ENCODE peak calls at places on chromosomes 5 and 9, in ten cellular contexts. F is transverse colon, L is fibroblast of lung, G is GM06990, E is mucosa of descending colon, S is GM23338, V is tibial nerve, K is NB4, W is SK-N-SH, Q is HCT116. T is an unnamed sample.

GRCh38 chr5:84696651-84697050 is 312.0 kb upstream of the EDIL3 start:
- DNase-seq in K (no peak), E (no peak), Q (peak; percentile 3), G (no peak), F (no peak), V (no peak), S (no peak), L (peak; percentile 4), W (no peak), T (peak; percentile 75)

GRCh38 chr5:102722930-102723329 is 32.2 kb upstream of the PAM start:
- DNase-seq in Q (no peak), V (no peak), L (no peak), W (no peak), E (no peak), S (no peak), G (no peak), F (no peak), K (no peak), T (peak; percentile 34)

GRCh38 chr9:101453776-101454570 is 18.4 kb upstream of the ALDOB start:
- DNase-seq in E (no peak), Q (no peak), G (no peak), L (no peak), S (no peak), W (no peak), V (no peak), F (no peak), K (no peak), T (peak; percentile 81)

GRCh38 chr9:82761911-82762310 is 301.0 kb downstream of the RASEF start:
- DNase-seq in L (no peak), E (no peak), F (no peak), S (no peak), G (no peak), W (no peak), V (no peak), Q (no peak), K (no peak), T (no peak)

GRCh38 chr5:140338336-140338735 is 8.1 kb downstream of the HBEGF start:
- DNase-seq in G (no peak), S (no peak), L (no peak), Q (no peak), W (no peak), K (no peak), E (no peak), V (no peak), F (no peak), T (no peak)

GRCh38 chr9:90942555-90942954 is 140.9 kb downstream of the SYK start:
- DNase-seq in Q (no peak), K (no peak), L (peak; percentile 30), V (no peak), E (no peak), G (peak; percentile 42), F (peak; percentile 74), W (no peak), S (no peak), T (no peak)

GRCh38 chr9:111975709-111976108 is 79.1 kb downstream of the UGCG start:
- DNase-seq in F (peak; percentile 67), S (peak; percentile 62), W (no peak), V (no peak), G (peak; percentile 43), L (no peak), E (peak; percentile 72), K (peak; percentile 40), Q (peak; percentile 32), T (no peak)

GRCh38 chr9:131290767-131291370 is 1.3 kb downstream of the PLPP7 start:
- DNase-seq in E (no peak), S (no peak), L (no peak), V (no peak), W (no peak), F (no peak), K (no peak), G (no peak), Q (no peak), T (no peak)

GRCh38 chr5:136506131-136506530 is 140.8 kb upstream of the TRPC7 start:
- DNase-seq in V (no peak), Q (no peak), W (no peak), F (no peak), S (peak; percentile 60), E (no peak), G (no peak), L (no peak), K (no peak), T (no peak)

GRCh38 chr5:132474131-132474723 is 16.3 kb downstream of the IRF1 start:
- DNase-seq in K (no peak), V (no peak), Q (no peak), F (peak; percentile 4), W (no peak), E (peak; percentile 10), G (no peak), L (no peak), S (no peak), T (no peak)

GRCh38 chr5:32357678-32358077 is 44.9 kb upstream of the MTMR12 start:
- DNase-seq in F (no peak), V (no peak), K (no peak), W (no peak), Q (no peak), L (no peak), E (no peak), S (no peak), G (no peak), T (no peak)

GRCh38 chr9:132994410-132995120 is 16.1 kb downstream of the GFI1B start:
- DNase-seq in G (peak; percentile 39), L (peak; percentile 35), V (no peak), K (peak; percentile 95), S (peak; percentile 19), F (peak; percentile 36), E (no peak), Q (no peak), W (peak; percentile 8), T (no peak)

GRCh38 chr9:109652112-109652511 is 127.9 kb upstream of the PALM2AKAP2 start:
- DNase-seq in G (no peak), L (peak; percentile 59), K (no peak), Q (no peak), W (no peak), E (no peak), V (no peak), F (no peak), S (no peak), T (peak; percentile 50)

DNA sequence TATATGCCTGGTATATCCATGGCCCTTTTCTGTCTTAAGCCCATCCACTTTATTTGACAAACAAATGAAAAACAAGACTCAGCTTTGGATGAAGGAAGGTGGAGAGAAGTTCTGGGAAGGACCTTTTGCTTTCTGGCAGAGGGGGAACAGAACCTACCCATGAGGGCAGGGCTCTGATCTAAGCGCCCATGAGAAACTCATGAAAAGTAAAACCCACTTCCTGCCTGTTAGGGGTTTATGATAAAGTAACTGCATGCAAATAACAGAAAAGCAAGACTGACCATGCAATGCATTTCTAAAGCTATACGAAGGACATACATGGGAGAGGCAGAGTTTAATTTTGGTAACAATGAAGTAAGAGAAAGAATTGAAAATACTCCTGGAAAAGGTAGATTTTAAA is 181.9 kb upstream of the ADRA1B start:
- DNase-seq in F (no peak), K (no peak), G (no peak), S (no peak), L (no peak), E (no peak), Q (no peak), W (no peak), V (no peak), T (no peak)
- H3K4me3 ChIP-seq in F (no peak overlapping the region), K (no peak overlapping the region), G (no peak overlapping the region), S (no peak overlapping the region), L (no peak overlapping the region), E (no peak overlapping the region), Q (no peak overlapping the region), W (no peak overlapping the region), V (no peak overlapping the region), T (no peak overlapping the region)

GRCh38 chr5:75885849-75886596 is 168.8 kb upstream of the POC5 start:
- DNase-seq in L (no peak), Q (no peak), E (peak; percentile 20), W (peak; percentile 17), G (no peak), K (peak; percentile 9), S (peak; percentile 52), F (no peak), V (no peak), T (no peak)
- TF ChIP-seq CTCF in L (no peak), Q (peak; percentile 9), E (no peak), W (peak; percentile 19), G (peak; percentile 87), K (peak; percentile 33), S (peak; percentile 56), F (no peak), V (no peak), T (no peak)

GRCh38 chr5:154860123-154860522 is 1.7 kb downstream of the CNOT8 start:
- DNase-seq in G (no peak), S (peak; percentile 26), W (no peak), E (no peak), V (no peak), F (peak; percentile 39), K (peak; percentile 80), Q (no peak), L (peak; percentile 54), T (no peak)
- H3K4me3 ChIP-seq in G (peak overlapping the region; percentile 68), S (peak overlapping the region; percentile 93), W (peak overlapping the region; percentile 86), E (no peak overlapping the region), V (peak overlapping the region; percentile 74), F (no peak overlapping the region), K (peak overlapping the region; percentile 99), Q (peak overlapping the region; percentile 95), L (peak overlapping the region; percentile 99), T (peak overlapping the region; percentile 93)

GRCh38 chr5:134123360-134123759 is 8.9 kb downstream of the TCF7 start:
- DNase-seq in F (no peak), K (no peak), V (no peak), E (no peak), G (no peak), Q (no peak), S (no peak), W (no peak), L (no peak), T (no peak)

GRCh38 chr5:134119720-134120119 is 5.2 kb downstream of the TCF7 start:
- DNase-seq in L (no peak), F (no peak), Q (no peak), K (no peak), V (no peak), W (no peak), G (no peak), S (no peak), E (no peak), T (no peak)

GRCh38 chr5:134120386-134121138 is 6.1 kb downstream of the TCF7 start:
- DNase-seq in V (no peak), S (no peak), E (no peak), L (no peak), Q (no peak), W (no peak), K (no peak), G (no peak), F (no peak), T (no peak)

GRCh38 chr5:134124289-134125194 is 10.1 kb downstream of the TCF7 start:
- DNase-seq in L (peak; percentile 73), K (peak; percentile 27), G (no peak), F (no peak), W (no peak), S (no peak), Q (peak; percentile 12), V (no peak), E (no peak), T (peak; percentile 75)

GRCh38 chr5:134122530-134122929 is 8.0 kb downstream of the TCF7 start:
- DNase-seq in L (no peak), G (no peak), F (peak; percentile 57), E (no peak), S (no peak), W (no peak), V (no peak), K (no peak), Q (no peak), T (no peak)
- TF ChIP-seq CTCF in L (no peak), G (no peak), F (no peak), E (no peak), S (no peak), W (no peak), V (no peak), K (no peak), Q (no peak), T (no peak)

GRCh38 chr5:81850494-81850893 is 99.6 kb upstream of the SSBP2 start:
- DNase-seq in K (peak; percentile 29), V (no peak), F (no peak), L (peak; percentile 40), Q (no peak), G (no peak), E (no peak), S (no peak), W (no peak), T (peak; percentile 11)
- H3K4me3 ChIP-seq in K (no peak overlapping the region), V (no peak overlapping the region), F (no peak overlapping the region), L (no peak overlapping the region), Q (no peak overlapping the region), G (no peak overlapping the region), E (no peak overlapping the region), S (no peak overlapping the region), W (no peak overlapping the region), T (no peak overlapping the region)

T was measured in astrocyte of the spinal cord.